ENCODE peak calls at places on chromosome 5, in five cellular contexts. F is HCT116, B is endothelial cell of umbilical vein, N is heart left ventricle, I is body of pancreas. J is an unnamed sample.

GRCh38 chr5:171342362-171343111 is 33.5 kb downstream of the TLX3 start:
- DNase-seq in I (peak; percentile 63), F (peak; percentile 64), B (peak; percentile 64), N (no peak), J (no peak)

GRCh38 chr5:88925692-88926490 is 42.9 kb upstream of the MEF2C start:
- DNase-seq in N (no peak), F (no peak), B (no peak), I (no peak), J (no peak)

GRCh38 chr5:36878421-36879088 is 2.0 kb downstream of the NIPBL start:
- DNase-seq in I (peak; percentile 7), B (peak; percentile 54), F (no peak), N (no peak), J (peak; percentile 33)

GRCh38 chr5:1762121-1762877 is 37.3 kb downstream of the MRPL36 start:
- DNase-seq in F (no peak), N (peak; percentile 5), B (no peak), I (no peak), J (no peak)

GRCh38 chr5:89055011-89055704 is 172.2 kb upstream of the MEF2C start:
- DNase-seq in I (no peak), N (no peak), F (no peak), B (no peak), J (no peak)

GRCh38 chr5:149552761-149553160 is 1.5 kb upstream of the CSNK1A1 start:
- DNase-seq in F (no peak), B (no peak), N (no peak), I (no peak), J (no peak)

GRCh38 chr5:102539598-102539997 is 40.8 kb upstream of the SLCO6A1 start:
- DNase-seq in I (no peak), B (peak; percentile 6), F (no peak), N (no peak), J (no peak)

GRCh38 chr5:31237159-31237558 is 43.7 kb downstream of the CDH6 start:
- DNase-seq in B (peak; percentile 19), N (no peak), I (no peak), F (no peak), J (no peak)

GRCh38 chr5:119301947-119302346 is 53.9 kb upstream of the TNFAIP8 start:
- DNase-seq in I (no peak), F (no peak), B (no peak), N (no peak), J (no peak)

GRCh38 chr5:110161162-110161561 is 471.4 kb downstream of the MAN2A1 start:
- DNase-seq in I (no peak), B (no peak), F (no peak), N (no peak), J (no peak)

GRCh38 chr5:27472000-27472763 is 433.8 kb upstream of the CDH9 start:
- DNase-seq in I (peak; percentile 25), B (no peak), N (no peak), F (no peak), J (no peak)

GRCh38 chr5:158471179-158471924 is 612.4 kb upstream of the CLINT1 start:
- DNase-seq in B (no peak), N (no peak), I (peak; percentile 70), F (no peak), J (no peak)

GRCh38 chr5:120159155-120159554 is 304.9 kb upstream of the PRR16 start:
- DNase-seq in N (no peak), I (no peak), F (no peak), B (no peak), J (no peak)

GRCh38 chr5:134124289-134125194 is 10.1 kb downstream of the TCF7 start:
- DNase-seq in N (no peak), I (no peak), F (peak; percentile 12), B (no peak), J (no peak)

GRCh38 chr5:54643679-54644078 is 126.1 kb downstream of the SNX18 start:
- DNase-seq in I (no peak), N (no peak), B (peak; percentile 64), F (peak; percentile 8), J (no peak)

GRCh38 chr5:136776022-136776927 is 410.9 kb upstream of the TRPC7 start:
- DNase-seq in N (no peak), F (no peak), I (no peak), B (no peak), J (no peak)

GRCh38 chr5:134111741-134112647 is 2.5 kb upstream of the TCF7 start:
- DNase-seq in I (no peak), N (no peak), B (no peak), F (no peak), J (no peak)

GRCh38 chr5:137639645-137640044 is 96.2 kb downstream of the KLHL3 start:
- DNase-seq in N (no peak), B (no peak), I (no peak), F (no peak), J (no peak)

GRCh38 chr5:9559965-9560364 is 14.1 kb upstream of the SEMA5A start:
- DNase-seq in I (no peak), N (no peak), B (no peak), F (no peak), J (peak; percentile 45)

GRCh38 chr5:144315994-144316634 is 145.4 kb downstream of the KCTD16 start:
- DNase-seq in F (no peak), B (no peak), I (peak; percentile 67), N (no peak), J (no peak)

GRCh38 chr5:141960018-141960417 is 2.0 kb upstream of the PCDH12 start:
- DNase-seq in B (no peak), I (no peak), F (no peak), N (no peak), J (no peak)

GRCh38 chr5:9540791-9541190 is 5.1 kb downstream of the SEMA5A start:
- DNase-seq in F (no peak), I (no peak), B (peak; percentile 34), N (no peak), J (no peak)

GRCh38 chr5:175214152-175214551 is 229.8 kb downstream of the DRD1 start:
- DNase-seq in B (no peak), I (peak; percentile 8), F (peak; percentile 36), N (no peak), J (peak; percentile 20)

GRCh38 chr5:72842816-72843215 is 26.4 kb downstream of the TNPO1 start:
- DNase-seq in N (no peak), I (no peak), B (peak; percentile 92), F (peak; percentile 32), J (no peak)

GRCh38 chr5:58582411-58583393 is at the start of gene RAB3C:
- DNase-seq in I (peak; percentile 97), N (peak; percentile 92), B (peak; percentile 97), F (peak; percentile 44), J (peak; percentile 82)

GRCh38 chr5:41637869-41638268 is 127.5 kb upstream of the PLCXD3 start:
- DNase-seq in N (no peak), I (no peak), F (peak; percentile 7), B (no peak), J (no peak)

GRCh38 chr5:41638685-41639084 is 128.3 kb upstream of the PLCXD3 start:
- DNase-seq in B (no peak), F (no peak), N (no peak), I (no peak), J (no peak)

GRCh38 chr5:41637424-41637823 is 127.0 kb upstream of the PLCXD3 start:
- DNase-seq in F (no peak), I (no peak), N (no peak), B (no peak), J (no peak)

GRCh38 chr5:41641621-41642020 is 131.2 kb upstream of the PLCXD3 start:
- DNase-seq in B (no peak), F (no peak), N (no peak), I (no peak), J (no peak)

DNA sequence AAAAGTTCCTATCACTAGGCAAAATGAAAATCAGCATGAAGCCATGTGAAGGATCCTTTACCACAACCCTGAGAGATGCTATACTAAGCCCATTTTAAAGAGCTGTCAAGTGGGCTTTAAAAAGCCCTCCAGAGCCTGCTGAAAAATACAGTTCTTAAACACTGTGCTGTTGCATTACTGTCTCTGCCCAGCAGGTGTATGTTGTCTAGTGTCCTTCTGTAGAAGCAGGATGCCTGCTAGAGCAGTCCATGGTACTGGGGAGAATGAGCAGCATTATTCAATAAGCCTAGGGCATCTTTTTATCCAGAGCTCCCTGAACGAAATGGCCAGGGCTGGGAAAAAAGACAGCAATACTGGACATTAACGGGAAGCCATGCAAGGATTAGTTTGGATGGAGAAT is 126.2 kb upstream of the PLCXD3 start:
- DNase-seq in N (no peak), B (peak; percentile 8), I (peak; percentile 2), F (peak; percentile 22), J (no peak)
- TF ChIP-seq CTCF in N (peak; percentile 22), B (peak; percentile 18), I (no peak), F (peak; percentile 59), J (no peak)

DNA sequence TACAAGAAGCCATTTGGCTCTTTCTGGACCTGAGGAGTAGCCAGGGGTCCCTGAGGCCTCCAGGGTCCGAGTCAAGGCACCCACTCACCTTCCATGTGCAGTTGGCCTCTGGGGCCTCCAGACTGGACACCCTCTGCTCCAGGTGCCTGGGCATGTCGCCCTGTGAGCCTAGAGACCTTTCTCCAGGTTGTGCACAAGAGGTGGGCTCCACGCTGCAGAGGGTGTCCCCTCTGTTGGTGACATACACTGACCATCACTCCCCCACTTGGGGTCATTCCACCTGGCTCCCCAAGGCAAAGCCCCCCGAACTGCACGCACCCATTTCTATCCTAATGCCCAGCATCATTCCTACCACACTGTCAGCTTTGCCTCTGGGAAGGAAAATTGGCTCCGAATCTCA is 48.8 kb downstream of the RASGEF1C start:
- DNase-seq in N (no peak), B (no peak), F (no peak), I (no peak), J (no peak)
- TF ChIP-seq POLR2A in N (no peak), B (no peak), F (no peak), I (no peak), J (no peak)

GRCh38 chr5:95549030-95549429 is 5.7 kb downstream of the SKIC3 start:
- DNase-seq in N (no peak), I (no peak), F (no peak), B (no peak), J (no peak)

GRCh38 chr5:95555553-95555952 is 652 bp downstream of the ARSK start:
- DNase-seq in B (no peak), F (no peak), N (no peak), I (no peak), J (no peak)

GRCh38 chr5:95554331-95554646 is 488 bp downstream of the SKIC3 start:
- DNase-seq in I (no peak), N (no peak), B (no peak), F (no peak), J (no peak)

GRCh38 chr5:95554647-95555548 is at the start of the genes ARSK and SKIC3:
- DNase-seq in N (peak; percentile 95), I (peak; percentile 98), F (peak; percentile 98), B (peak; percentile 99), J (peak; percentile 96)
- TF ChIP-seq CTCF in N (peak; percentile 56), I (peak; percentile 57), F (peak; percentile 11), B (peak; percentile 10), J (no peak)

DNA sequence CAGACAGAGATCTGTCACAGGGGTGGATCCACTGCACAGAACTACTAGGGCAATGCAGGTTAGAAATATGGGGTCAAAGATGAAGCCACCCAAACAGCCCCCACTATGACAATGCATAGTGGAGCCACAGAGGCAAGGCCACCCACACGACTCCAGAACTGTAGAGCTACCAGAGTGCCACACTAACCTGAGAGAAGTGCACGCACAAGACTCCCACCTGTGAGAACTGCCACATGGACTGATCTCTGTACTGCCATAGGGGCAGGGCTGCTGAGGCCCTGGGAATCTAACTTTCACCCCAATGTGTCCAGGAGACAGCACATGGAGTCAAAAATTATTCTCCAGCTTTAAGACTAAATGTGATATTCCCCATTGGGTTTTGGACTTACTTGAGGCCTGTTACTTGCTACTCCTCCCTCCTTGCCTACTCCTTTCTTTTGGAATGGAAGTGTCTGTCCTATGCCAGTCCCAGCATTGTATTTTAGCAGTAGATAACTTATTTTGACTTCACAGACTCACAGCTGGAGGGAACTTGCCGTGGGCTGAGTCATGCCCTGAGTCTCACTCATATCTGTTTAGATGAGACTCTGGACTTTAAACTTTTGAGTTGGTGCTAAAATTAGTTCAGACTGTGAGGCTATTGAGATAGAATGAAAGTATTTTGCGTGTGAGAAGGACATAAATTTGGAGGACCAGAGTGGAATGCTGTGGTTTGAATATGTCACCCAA is 853.3 kb downstream of the MAT2B start:
- DNase-seq in F (no peak), N (no peak), B (no peak), I (no peak), J (no peak)
- TF ChIP-seq POLR2A in F (no peak), N (no peak), B (no peak), I (no peak), J (no peak)